ENCODE peak calls at places on chromosome 22, in six cellular contexts. S is transverse colon, A is mucosa of descending colon, L is uterus, Q is body of pancreas, Z is heart left ventricle. K is an unnamed sample. For H3K9me3, the result is how much of the 10 kb centered on the place peaks cover.

GRCh38 chr22:45284705-45285305 is at the start of gene UPK3A:
- DNase-seq in L (peak), Q (peak), A (peak), S (peak), Z (peak), K (no peak)

GRCh38 chr22:36052505-36052941 is 23.9 kb upstream of the RBFOX2 start:
- DNase-seq in A (no peak), Q (peak), Z (no peak), S (no peak), L (no peak), K (no peak)

GRCh38 chr22:37486224-37486845 is at the start of gene MFNG:
- DNase-seq in L (peak), S (peak), Q (peak), Z (peak), A (peak), K (peak)

GRCh38 chr22:42645938-42646568 is 3.1 kb downstream of the CYB5R3 start:
- DNase-seq in Q (peak), Z (no peak), S (peak), A (peak), L (no peak), K (no peak)

GRCh38 chr22:44025171-44026065 is 1.3 kb downstream of the PARVB start:
- DNase-seq in Z (peak), Q (peak), A (peak), L (no peak), S (peak), K (no peak)

GRCh38 chr22:42399315-42400271 is 32.6 kb downstream of the NFAM1 start:
- DNase-seq in L (no peak), Z (no peak), A (peak), Q (peak), S (peak), K (peak)

GRCh38 chr22:35506259-35506570 is 34.4 kb upstream of the RASD2 start:
- DNase-seq in A (no peak), L (no peak), S (no peak), Q (no peak), Z (no peak), K (no peak)

GRCh38 chr22:42439821-42440674 is 7.8 kb upstream of the NFAM1 start:
- DNase-seq in S (no peak), L (peak), Q (peak), Z (no peak), A (peak), K (no peak)

GRCh38 chr22:40898850-40899357 is 37.0 kb upstream of the DNAJB7 start:
- DNase-seq in S (no peak), Q (peak), L (no peak), A (peak), Z (no peak), K (no peak)

GRCh38 chr22:19121631-19122142 is 525 bp downstream of the DGCR2 start:
- DNase-seq in A (peak), S (peak), Z (peak), L (peak), Q (peak), K (peak)

GRCh38 chr22:32622004-32622761 is 147.6 kb downstream of the FBXO7 start:
- DNase-seq in A (peak), L (peak), S (peak), Q (peak), Z (no peak), K (no peak)

DNA sequence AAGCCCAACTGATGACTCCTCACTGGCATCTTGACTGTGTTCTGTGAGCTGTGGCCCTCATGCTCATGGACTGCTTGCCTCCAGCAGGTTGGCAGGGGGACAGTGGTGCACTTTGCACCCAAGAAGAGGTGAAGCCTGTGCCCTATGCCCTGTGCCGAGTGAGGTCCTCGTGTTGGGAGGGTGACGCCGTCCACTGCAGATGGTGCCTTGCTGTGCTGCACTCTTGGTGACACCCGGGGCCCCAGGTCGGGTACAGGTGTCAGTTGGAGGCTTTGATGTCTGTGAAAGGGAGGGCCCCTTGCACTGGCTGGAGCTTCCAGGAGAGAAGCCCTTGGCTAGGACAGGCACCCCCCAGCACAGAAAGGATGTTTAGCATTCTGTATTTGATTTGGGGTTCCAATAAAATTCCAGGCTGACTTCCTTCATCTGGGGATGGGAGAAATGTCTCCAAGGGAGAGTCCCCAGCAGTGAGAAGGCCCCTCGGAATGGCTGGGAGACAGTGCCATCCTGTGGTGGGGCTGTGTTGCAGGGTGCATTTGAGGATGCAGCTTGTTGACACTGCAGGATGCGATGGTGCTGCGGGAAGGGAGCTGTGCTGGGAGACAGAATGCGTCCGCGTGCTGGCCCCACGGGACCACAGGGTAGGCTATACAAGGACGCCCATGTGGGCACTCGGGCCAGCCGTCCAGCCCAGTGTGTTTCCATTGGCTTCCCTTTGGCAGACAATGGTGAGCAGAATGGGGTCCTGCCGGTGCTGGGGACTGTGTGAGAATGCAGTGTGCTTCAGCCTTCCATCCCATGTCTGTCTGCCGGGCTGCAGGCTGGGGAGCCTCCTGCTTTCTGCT is 2.5 kb upstream of the ZDHHC8 start:
- DNase-seq in L (no peak), A (peak), S (peak), Q (peak), Z (no peak), K (peak)
- TF ChIP-seq CTCF in L (no peak), A (no peak), S (no peak), Q (peak), Z (peak), K (peak)

GRCh38 chr22:47612136-47612910 is 849.9 kb downstream of the TBC1D22A start:
- DNase-seq in Q (no peak), S (no peak), A (no peak), L (no peak), Z (no peak), K (no peak)

GRCh38 chr22:47617186-47617585 is 854.7 kb downstream of the TBC1D22A start:
- DNase-seq in Z (no peak), A (no peak), L (no peak), S (no peak), Q (no peak), K (no peak)

GRCh38 chr22:47613606-47614350 is 851.3 kb downstream of the TBC1D22A start:
- DNase-seq in Z (no peak), Q (no peak), L (no peak), S (no peak), A (no peak), K (no peak)

GRCh38 chr22:47616396-47617020 is 854.1 kb downstream of the TBC1D22A start:
- DNase-seq in A (no peak), Q (no peak), L (no peak), Z (no peak), S (no peak), K (no peak)

DNA sequence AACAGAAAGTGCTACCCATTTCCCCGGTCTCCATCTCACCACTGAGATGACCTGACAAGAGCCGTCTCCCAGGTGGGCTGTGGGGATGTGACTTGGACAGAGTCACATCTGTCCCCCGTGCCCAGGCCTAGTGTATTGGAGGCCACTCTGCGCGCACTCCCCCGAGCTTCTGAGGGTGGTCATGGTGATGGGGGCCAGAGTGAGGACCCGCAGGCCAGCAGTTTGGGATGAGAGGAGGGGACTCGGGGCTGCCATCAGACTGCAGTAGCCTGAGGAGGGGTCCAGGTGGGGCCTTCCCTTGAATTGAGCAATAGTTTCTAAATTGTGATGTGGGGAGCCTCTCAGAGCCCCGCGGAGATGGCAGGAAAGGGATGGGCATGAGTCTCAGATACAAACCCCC is 852.6 kb downstream of the TBC1D22A start:
- DNase-seq in L (no peak), S (no peak), Q (no peak), Z (no peak), A (no peak), K (no peak)
- H3K9me3 ChIP-seq in L (under half), S (under half), Q (under half), Z (under half), A (under half), K (under half)

DNA sequence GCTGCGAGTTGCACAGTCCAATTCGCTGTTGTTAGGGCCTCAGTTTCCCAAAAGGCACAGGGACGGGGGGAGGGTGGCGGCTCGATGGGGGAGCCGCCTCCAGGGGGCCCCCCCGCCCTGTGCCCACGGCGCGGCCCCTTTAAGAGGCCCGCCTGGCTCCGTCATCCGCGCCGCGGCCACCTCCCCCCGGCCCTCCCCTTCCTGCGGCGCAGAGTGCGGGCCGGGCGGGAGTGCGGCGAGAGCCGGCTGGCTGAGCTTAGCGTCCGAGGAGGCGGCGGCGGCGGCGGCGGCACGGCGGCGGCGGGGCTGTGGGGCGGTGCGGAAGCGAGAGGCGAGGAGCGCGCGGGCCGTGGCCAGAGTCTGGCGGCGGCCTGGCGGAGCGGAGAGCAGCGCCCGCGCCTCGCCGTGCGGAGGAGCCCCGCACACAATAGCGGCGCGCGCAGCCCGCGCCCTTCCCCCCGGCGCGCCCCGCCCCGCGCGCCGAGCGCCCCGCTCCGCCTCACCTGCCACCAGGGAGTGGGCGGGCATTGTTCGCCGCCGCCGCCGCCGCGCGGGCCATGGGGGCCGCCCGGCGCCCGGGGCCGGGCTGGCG is at the start of gene BCR:
- DNase-seq in L (peak), S (peak), A (peak), Z (peak), Q (peak), K (peak)
- TF ChIP-seq CTCF in L (no peak), S (no peak), A (no peak), Z (no peak), Q (no peak), K (peak)

DNA sequence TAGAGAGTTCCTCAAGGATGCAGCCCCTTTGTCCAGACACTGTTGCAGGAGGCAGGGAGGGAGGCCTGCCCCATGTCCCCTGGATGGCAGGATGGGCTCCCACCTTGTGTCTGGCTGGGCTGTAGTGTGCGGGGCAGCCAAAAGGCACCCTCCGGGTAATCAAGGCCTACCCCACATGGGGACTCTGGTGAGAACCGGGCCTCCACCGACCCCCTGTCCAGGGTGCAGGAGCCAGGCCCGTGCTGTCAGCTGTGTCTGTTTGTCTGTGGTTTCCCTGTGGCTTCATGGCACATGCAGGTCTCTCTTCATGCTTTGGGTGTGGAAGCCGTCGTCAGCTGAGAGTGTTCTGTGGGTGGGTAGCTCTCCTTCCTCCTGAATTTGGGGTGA is 1240.9 kb downstream of the BRD1 start:
- DNase-seq in Q (no peak), L (no peak), Z (peak), A (no peak), S (no peak), K (no peak)
- H3K9me3 ChIP-seq in Q (under half), L (under half), Z (under half), A (under half), S (under half), K (under half)

DNA sequence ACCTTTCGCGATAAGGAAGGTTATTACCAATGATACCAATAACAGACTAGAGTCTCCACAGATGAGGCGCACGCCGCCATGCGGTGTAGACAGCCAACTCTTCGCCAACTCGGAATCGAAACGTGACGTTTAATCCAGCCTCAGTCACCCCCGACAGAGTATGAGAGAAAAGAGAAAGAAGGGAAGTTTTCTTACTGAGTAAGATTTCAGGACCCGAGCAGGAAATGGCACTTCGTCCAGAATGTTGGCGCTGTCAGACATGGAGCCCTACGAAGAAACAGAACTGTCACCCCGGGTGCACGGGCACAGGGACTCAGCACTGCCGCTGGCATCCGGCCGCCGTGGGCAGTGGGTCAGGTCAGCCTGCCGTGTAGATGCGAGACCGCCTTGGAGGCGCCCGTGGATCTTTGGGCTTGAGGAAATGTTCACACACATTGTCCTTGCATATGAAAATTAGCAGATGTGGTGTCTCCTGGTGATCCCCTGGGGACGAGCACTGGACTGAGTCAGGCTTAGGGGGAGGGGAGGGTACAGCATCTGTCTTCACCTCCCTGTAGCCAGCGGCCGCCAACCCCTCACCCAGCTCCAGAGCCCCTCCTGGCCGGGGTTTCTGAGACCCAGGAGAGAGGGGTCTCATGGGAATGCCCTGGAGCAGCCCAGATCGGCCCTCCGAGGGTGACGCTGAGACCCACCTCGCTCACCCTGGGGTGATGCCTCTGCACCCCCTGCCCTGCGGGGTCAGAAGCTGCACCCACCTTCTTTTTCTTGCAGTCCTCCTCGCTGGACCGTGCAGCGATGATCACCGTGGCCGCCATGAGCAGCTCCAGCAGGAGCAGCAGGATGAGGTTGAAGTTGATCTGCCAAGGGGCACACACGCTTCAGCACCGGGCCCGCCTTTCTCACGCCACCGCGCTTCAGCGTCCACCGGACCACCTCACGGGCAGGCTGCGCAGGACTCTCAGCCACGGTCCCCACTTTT is 8.3 kb downstream of the MLC1 start:
- DNase-seq in Q (no peak), A (no peak), Z (no peak), S (no peak), L (no peak), K (no peak)
- TF ChIP-seq CTCF in Q (no peak), A (no peak), Z (no peak), S (no peak), L (no peak), K (no peak)

DNA sequence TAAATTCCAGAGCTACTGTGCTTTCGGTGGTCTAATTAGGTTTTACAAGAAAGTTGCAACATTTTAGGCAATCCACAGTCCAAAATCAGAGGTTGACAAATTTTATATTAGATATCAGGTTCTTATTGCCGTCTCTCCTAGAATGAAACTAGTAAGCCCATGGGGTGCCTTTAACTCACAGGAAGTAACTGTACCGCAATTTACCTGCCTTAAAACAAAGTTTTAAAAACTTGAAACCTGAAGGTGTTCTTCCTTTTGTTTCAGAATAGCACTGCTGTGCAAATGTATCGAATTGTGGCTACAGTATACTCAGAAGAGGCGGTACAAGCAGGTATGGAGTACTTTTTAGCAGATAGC is 77.2 kb downstream of the PISD start:
- DNase-seq in Q (no peak), S (no peak), L (no peak), Z (no peak), A (no peak), K (no peak)
- H3K9me3 ChIP-seq in Q (under half), S (under half), L (under half), Z (under half), A (under half), K (under half)

GRCh38 chr22:25202290-25202921 is 2.7 kb downstream of the CRYBB3 start:
- DNase-seq in L (peak), Q (peak), A (peak), Z (no peak), S (peak), K (peak)

GRCh38 chr22:25199726-25200520 is at the start of gene CRYBB3:
- DNase-seq in A (no peak), S (no peak), L (no peak), Q (no peak), Z (no peak), K (no peak)

GRCh38 chr22:25203082-25203481 is 3.4 kb downstream of the CRYBB3 start:
- DNase-seq in L (no peak), Q (no peak), Z (no peak), A (no peak), S (no peak), K (no peak)

GRCh38 chr22:25200967-25201366 is 1.3 kb downstream of the CRYBB3 start:
- DNase-seq in A (no peak), L (no peak), Z (no peak), S (no peak), Q (no peak), K (no peak)

DNA sequence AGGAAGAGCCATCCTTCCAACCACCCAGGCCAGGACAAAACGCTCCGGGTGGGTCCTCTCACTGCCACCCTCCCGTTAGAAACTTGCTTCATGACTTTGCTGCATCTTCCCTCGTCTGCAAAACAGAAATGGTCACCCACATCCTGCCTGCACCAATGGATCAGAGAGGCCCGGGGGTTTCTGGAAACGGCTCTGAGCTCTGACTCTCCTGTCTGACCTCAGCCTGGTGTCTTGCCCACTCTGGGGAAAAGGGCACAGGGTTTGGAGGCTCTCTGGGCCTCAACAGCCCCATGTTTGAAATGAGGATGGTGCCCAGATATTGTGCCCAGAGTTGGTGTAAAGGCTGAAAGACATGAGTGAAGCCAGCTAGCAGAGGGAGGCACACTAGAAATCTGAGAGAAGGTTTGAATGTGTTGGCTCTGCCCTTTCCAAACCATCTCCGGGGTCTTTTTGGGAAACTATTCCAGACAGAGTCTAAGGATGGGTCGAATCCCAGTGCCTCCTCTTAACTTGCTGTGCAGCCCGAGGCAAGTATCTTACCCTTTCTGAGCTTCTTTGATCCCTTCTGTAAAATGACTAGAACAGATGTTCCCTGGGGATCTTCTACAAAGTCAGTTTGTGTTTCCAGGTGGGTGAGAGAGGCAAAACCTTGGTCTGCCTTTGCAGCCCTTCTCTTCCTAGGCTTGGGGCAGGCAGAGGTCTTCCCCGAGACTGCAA is 2.1 kb downstream of the CRYBB3 start:
- DNase-seq in S (no peak), Z (no peak), Q (no peak), L (no peak), A (no peak), K (no peak)
- TF ChIP-seq CTCF in S (no peak), Z (no peak), Q (no peak), L (no peak), A (no peak), K (no peak)

K was measured in WERI-Rb-1.